ENCODE peak calls at places on chromosomes 13 and 19, in nine cellular contexts. E is NCI-H345; J is stimulated activated CD8-positive, alpha-beta memory T cell treated with anti-CD3 and anti-CD28 coated beads, Interleukin-12 subunit alpha, Interleukin-12 subunit beta, amount 100 ng/mL, for 4 hours; N is left lung; A is neural crest cell; H is activated CD4-positive, CD25-positive, alpha-beta regulatory T cell; U is posterior vena cava; S is ecto neural progenitor cell; T is tibial nerve. C is an unnamed sample.

GRCh38 chr13:114303700-114304327 is 10.5 kb upstream of the CHAMP1 start:
- DNase-seq in N (no peak), E (no peak), H (no peak), T (no peak), U (no peak), J (no peak), S (no peak), A (no peak), C (no peak)

GRCh38 chr19:50461066-50461875 is 15.0 kb upstream of the EMC10 start:
- DNase-seq in A (peak), T (peak), E (peak), U (no peak), H (peak), S (peak), N (no peak), J (peak), C (peak)

GRCh38 chr13:95479706-95480105 is 72.8 kb upstream of the CLDN10 start:
- DNase-seq in S (no peak), U (no peak), J (no peak), T (no peak), E (no peak), A (no peak), H (no peak), N (no peak), C (no peak)

GRCh38 chr13:33940898-33941297 is 122.9 kb downstream of the RFC3 start:
- DNase-seq in J (no peak), N (no peak), A (no peak), S (no peak), U (no peak), T (no peak), H (no peak), E (no peak), C (no peak)

GRCh38 chr19:6103217-6103644 is 7.1 kb downstream of the RFX2 start:
- DNase-seq in J (no peak), E (no peak), U (peak), A (no peak), H (no peak), S (no peak), N (peak), T (peak), C (peak)

GRCh38 chr13:36212789-36213188 is 1.6 kb downstream of the SOHLH2 start:
- DNase-seq in E (no peak), J (no peak), T (no peak), S (no peak), A (no peak), H (no peak), N (no peak), U (no peak), C (no peak)

GRCh38 chr19:40005670-40006272 is 8.9 kb downstream of the ZNF546 start:
- DNase-seq in N (no peak), T (no peak), U (no peak), S (no peak), J (no peak), E (no peak), H (no peak), A (no peak), C (no peak)

GRCh38 chr13:40666905-40667621 is 622 bp upstream of the FOXO1 start:
- DNase-seq in E (peak), J (no peak), A (peak), H (no peak), N (peak), T (no peak), U (peak), S (peak), C (peak)

GRCh38 chr13:49113526-49114286 is 106.4 kb upstream of the MLNR start:
- DNase-seq in E (no peak), J (no peak), T (no peak), A (no peak), N (no peak), U (no peak), S (no peak), H (no peak), C (peak)

GRCh38 chr19:45613926-45614725 is 12.1 kb upstream of the GPR4 start:
- DNase-seq in S (no peak), T (no peak), U (no peak), J (no peak), E (no peak), A (no peak), H (peak), N (no peak), C (peak)

GRCh38 chr13:87274209-87274819 is 396.9 kb upstream of the SLITRK5 start:
- DNase-seq in A (peak), J (no peak), N (no peak), E (peak), T (no peak), S (peak), H (no peak), U (no peak), C (peak)

GRCh38 chr19:10587022-10587838 is at the start of gene AP1M2:
- DNase-seq in A (no peak), J (no peak), N (no peak), U (no peak), E (peak), T (no peak), S (no peak), H (no peak), C (no peak)

GRCh38 chr19:3365093-3365446 is 1.3 kb upstream of the NFIC start:
- DNase-seq in E (no peak), S (no peak), J (no peak), T (no peak), A (no peak), H (no peak), N (no peak), U (no peak), C (no peak)

GRCh38 chr19:30335306-30335886 is 36.8 kb upstream of the ZNF536 start:
- DNase-seq in N (no peak), H (no peak), E (no peak), U (no peak), J (no peak), S (no peak), A (no peak), T (no peak), C (no peak)

GRCh38 chr13:44989941-44990340 is 603 bp downstream of the GPALPP1 start:
- DNase-seq in N (no peak), U (no peak), A (no peak), H (no peak), S (no peak), E (no peak), J (no peak), T (no peak), C (no peak)

GRCh38 chr19:48318286-48318987 is 6.9 kb upstream of the EMP3 start:
- DNase-seq in N (no peak), E (no peak), T (no peak), J (no peak), H (no peak), A (no peak), U (no peak), S (no peak), C (no peak)

GRCh38 chr13:46535822-46536221 is 17.1 kb upstream of the LRCH1 start:
- DNase-seq in S (no peak), A (no peak), E (no peak), H (no peak), T (no peak), J (no peak), N (no peak), U (no peak), C (no peak)

C was measured in kidney glomerular epithelial cell.